ENCODE peak calls at places on chromosomes 11 and 22, in five cellular contexts. K is IMR-90, F is transverse colon, C is upper lobe of right lung, T is MG63. S is an unnamed sample.

GRCh38 chr11:122696662-122697061 is 41.1 kb downstream of the UBASH3B start:
- DNase-seq in K (no peak), F (no peak), C (no peak), T (no peak), S (no peak)

GRCh38 chr22:41919357-41920224 is 4.7 kb upstream of the SHISA8 start:
- DNase-seq in K (peak), F (peak), C (peak), T (peak), S (peak)

GRCh38 chr11:58028687-58029411 is 1.9 kb upstream of the OR6Q1 start:
- DNase-seq in K (peak), F (no peak), C (no peak), T (peak), S (no peak)

GRCh38 chr11:76207642-76208378 is 1.5 kb upstream of the WNT11 start:
- DNase-seq in K (peak), F (peak), C (peak), T (peak), S (peak)

GRCh38 chr11:6357222-6357621 is 33.1 kb upstream of the SMPD1 start:
- DNase-seq in K (peak), F (peak), C (no peak), T (peak), S (peak)

GRCh38 chr11:44595964-44596381 is 30.5 kb downstream of the CD82 start:
- DNase-seq in K (no peak), F (no peak), C (no peak), T (peak), S (no peak)

GRCh38 chr11:109971184-109971523 is 122.0 kb upstream of the ZC3H12C start:
- DNase-seq in K (peak), F (no peak), C (no peak), T (no peak), S (peak)

GRCh38 chr22:49850021-49850911 is 3.4 kb upstream of the ZBED4 start:
- DNase-seq in K (no peak), F (no peak), C (peak), T (no peak), S (no peak)

GRCh38 chr11:47131136-47131535 is 45.5 kb downstream of the ARFGAP2 start:
- DNase-seq in K (no peak), F (no peak), C (no peak), T (no peak), S (no peak)

GRCh38 chr11:128422576-128423370 is 164.6 kb downstream of the ETS1 start:
- DNase-seq in K (no peak), F (peak), C (no peak), T (no peak), S (no peak)

GRCh38 chr11:29018631-29019030 is 910.4 kb downstream of the METTL15 start:
- DNase-seq in K (peak), F (no peak), C (no peak), T (no peak), S (peak)

GRCh38 chr11:45774023-45774655 is 30.8 kb upstream of the SLC35C1 start:
- DNase-seq in K (no peak), F (no peak), C (peak), T (no peak), S (no peak)

GRCh38 chr11:12120031-12121008 is 9.9 kb downstream of the MICAL2 start:
- DNase-seq in K (peak), F (no peak), C (no peak), T (no peak), S (no peak)

GRCh38 chr11:112784323-112785073 is 176.7 kb upstream of the NCAM1 start:
- DNase-seq in K (no peak), F (peak), C (no peak), T (peak), S (peak)

GRCh38 chr11:94199367-94200130 is 70.9 kb downstream of the PANX1 start:
- DNase-seq in K (peak), F (no peak), C (no peak), T (no peak), S (no peak)

GRCh38 chr11:83827520-83827919 is 541.4 kb upstream of the CCDC90B start:
- DNase-seq in K (peak), F (no peak), C (no peak), T (no peak), S (no peak)

GRCh38 chr11:2891901-2892214 is 6.3 kb upstream of the CDKN1C start:
- DNase-seq in K (peak), F (no peak), C (peak), T (peak), S (no peak)

GRCh38 chr22:44133161-44133560 is 47.6 kb upstream of the PARVG start:
- DNase-seq in K (no peak), F (no peak), C (no peak), T (peak), S (no peak)

GRCh38 chr11:102416974-102417373 is 35.6 kb downstream of the TMEM123 start:
- DNase-seq in K (no peak), F (no peak), C (no peak), T (no peak), S (no peak)

GRCh38 chr22:44645083-44645482 is 56.9 kb upstream of the PRR5 start:
- DNase-seq in K (no peak), F (no peak), C (no peak), T (no peak), S (no peak)

GRCh38 chr11:72721689-72722049 is 30.5 kb downstream of the ARAP1 start:
- DNase-seq in K (no peak), F (peak), C (peak), T (no peak), S (no peak)

GRCh38 chr11:71940561-71941219 is 11.8 kb downstream of the RNF121 start:
- DNase-seq in K (no peak), F (no peak), C (no peak), T (no peak), S (no peak)

GRCh38 chr11:118908931-118909618 is 16.7 kb downstream of the BCL9L start:
- DNase-seq in K (peak), F (peak), C (peak), T (peak), S (peak)

GRCh38 chr22:20517422-20517821 is 10.0 kb downstream of the MED15 start:
- DNase-seq in K (no peak), F (no peak), C (no peak), T (no peak), S (no peak)

GRCh38 chr11:83721286-83721685 is 435.1 kb upstream of the CCDC90B start:
- DNase-seq in K (peak), F (no peak), C (no peak), T (no peak), S (no peak)

GRCh38 chr11:134373591-134374052 is 38.4 kb downstream of the B3GAT1 start:
- DNase-seq in K (no peak), F (no peak), C (peak), T (no peak), S (no peak)

GRCh38 chr22:28795932-28796856 is 4.2 kb downstream of the XBP1 start:
- DNase-seq in K (no peak), F (no peak), C (no peak), T (no peak), S (no peak)
- H3K4me3 ChIP-seq in K (no peak), F (no peak), C (peak), T (no peak), S (no peak)

DNA sequence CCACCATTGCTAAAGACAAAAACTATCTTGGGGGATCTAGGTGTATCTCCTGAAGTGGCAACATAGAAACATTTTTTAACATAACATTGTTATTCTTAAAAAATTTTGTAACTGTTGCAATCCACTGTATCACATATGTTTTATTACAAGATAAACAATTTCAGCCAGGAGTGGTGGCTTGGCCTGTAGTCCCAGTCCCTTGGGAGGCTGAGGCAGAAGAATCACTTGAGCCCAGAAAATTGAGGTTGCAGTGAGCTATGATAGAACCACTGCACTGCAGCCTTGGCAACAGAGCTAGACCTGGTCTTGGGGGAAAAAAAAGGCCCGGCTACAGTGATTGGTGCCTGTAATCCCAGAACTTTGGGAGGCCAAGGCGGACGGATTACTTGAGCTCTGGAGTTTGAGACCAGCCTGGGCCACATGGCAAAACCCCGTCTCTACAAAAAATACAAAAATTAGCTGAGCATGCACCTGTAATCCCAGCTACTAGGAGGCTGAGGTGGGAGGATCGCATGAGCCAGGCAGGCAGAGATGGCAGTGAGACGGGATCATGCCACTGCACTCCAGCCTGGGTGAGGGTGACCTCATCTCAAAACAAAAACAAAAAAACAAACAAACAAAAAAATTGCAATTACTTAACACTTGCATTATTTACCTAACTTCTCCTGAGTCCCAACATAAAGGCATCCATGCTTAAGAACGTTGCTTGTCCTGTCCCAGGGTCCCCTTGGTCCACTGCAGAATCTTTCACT is 1.5 kb upstream of the DEPDC5 start:
- DNase-seq in K (no peak), F (no peak), C (no peak), T (no peak), S (no peak)
- H3K4me3 ChIP-seq in K (no peak), F (no peak), C (peak), T (no peak), S (no peak)

DNA sequence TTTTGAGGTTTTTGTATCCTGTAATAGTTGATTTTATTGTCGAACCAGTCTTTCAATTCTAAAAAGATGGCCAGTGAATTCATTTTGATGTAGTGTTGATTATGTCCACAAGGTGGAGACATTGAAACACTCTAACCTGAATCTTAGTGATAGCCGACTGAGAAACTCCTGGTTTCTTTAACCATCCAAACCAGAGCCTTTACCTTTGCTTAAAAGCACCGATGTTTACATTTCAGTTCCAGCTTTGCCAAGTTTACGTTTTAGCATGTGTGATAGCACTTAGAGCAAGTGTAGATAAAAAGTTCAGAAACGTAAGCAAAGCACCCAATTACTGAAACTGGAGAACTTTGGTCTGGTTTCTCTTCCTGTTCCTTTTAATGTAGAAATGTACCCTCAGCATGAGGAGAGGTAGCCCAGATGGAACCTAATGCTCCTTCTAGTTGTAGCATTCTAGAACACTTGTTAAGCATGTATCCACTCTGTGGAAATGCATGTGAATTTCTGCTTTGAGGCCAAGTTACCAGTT is 208.7 kb downstream of the DBX1 start:
- DNase-seq in K (peak), F (no peak), C (no peak), T (no peak), S (no peak)
- H3K4me3 ChIP-seq in K (no peak), F (no peak), C (no peak), T (no peak), S (no peak)

GRCh38 chr11:114307524-114308203 is 11.5 kb downstream of the NNMT start:
- DNase-seq in K (peak), F (no peak), C (peak), T (peak), S (peak)

GRCh38 chr11:114311946-114312345 is 15.7 kb downstream of the NNMT start:
- DNase-seq in K (no peak), F (no peak), C (no peak), T (no peak), S (no peak)

GRCh38 chr11:114310095-114310494 is 13.9 kb downstream of the NNMT start:
- DNase-seq in K (no peak), F (no peak), C (no peak), T (no peak), S (no peak)

GRCh38 chr11:114309517-114309916 is 13.3 kb downstream of the NNMT start:
- DNase-seq in K (no peak), F (no peak), C (no peak), T (no peak), S (no peak)

DNA sequence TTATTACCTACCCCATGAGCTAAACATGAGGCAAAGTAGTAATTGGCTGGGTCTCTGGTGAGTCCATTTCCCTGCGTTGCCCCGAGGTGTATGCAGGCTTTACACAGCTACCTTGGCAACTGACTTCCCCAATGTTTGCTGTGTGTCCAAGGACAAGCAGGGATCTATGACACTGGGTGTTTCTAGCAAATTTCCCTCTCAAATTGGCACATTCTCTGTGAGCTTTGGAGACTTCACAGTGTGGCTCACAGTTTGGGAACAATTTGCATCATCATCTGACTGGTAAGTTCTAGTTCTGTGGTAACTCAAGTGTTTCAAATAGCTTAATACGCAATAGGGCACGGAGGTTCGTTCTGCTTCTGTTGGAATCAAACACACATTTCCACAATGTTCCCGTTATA is 12.5 kb downstream of the NNMT start:
- DNase-seq in K (no peak), F (no peak), C (no peak), T (no peak), S (peak)
- H3K4me3 ChIP-seq in K (no peak), F (no peak), C (peak), T (no peak), S (no peak)

DNA sequence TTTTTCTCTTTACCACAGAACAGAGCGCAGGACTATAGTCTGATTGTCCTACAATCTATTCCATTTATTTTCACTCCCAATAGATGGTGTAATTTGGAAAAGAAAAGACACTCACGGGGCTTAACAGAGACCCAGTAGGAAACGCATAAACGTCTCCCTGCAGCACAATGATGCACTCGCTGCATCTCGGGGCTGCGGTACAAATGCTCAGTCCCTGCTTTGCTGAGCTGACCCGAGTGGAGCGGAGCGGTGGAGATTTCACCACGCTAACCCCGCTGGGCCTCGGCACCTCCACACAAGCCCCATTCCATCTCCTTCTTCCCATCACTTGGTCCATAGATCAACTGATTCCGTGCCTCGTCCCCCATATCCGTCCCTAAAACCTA is 1.5 kb downstream of the FEZ1 start:
- DNase-seq in K (peak), F (no peak), C (no peak), T (no peak), S (no peak)
- H3K4me3 ChIP-seq in K (peak), F (no peak), C (peak), T (peak), S (peak)